ENCODE peak calls at places on chromosomes 5 and 9, in eight cellular contexts. Q, Z, D, I, C, V, P and H are unnamed samples.

GRCh38 chr5:154367101-154367500 is 78.7 kb upstream of the SAP30L start:
- DNase-seq in Q (no peak), Z (no peak), D (no peak), I (peak), C (no peak), V (peak), P (peak), H (no peak)

GRCh38 chr5:178385472-178385853 is 152.9 kb upstream of the PHYKPL start:
- DNase-seq in Q (no peak), Z (no peak), D (no peak), I (peak), C (no peak), V (peak), P (peak), H (no peak)

GRCh38 chr9:21597284-21597683 is 115.2 kb upstream of the IFNE start:
- DNase-seq in Q (no peak), Z (no peak), D (no peak), I (no peak), C (no peak), V (no peak), P (no peak), H (no peak)

GRCh38 chr5:98839469-98840383 is 66.3 kb downstream of the RGMB start:
- DNase-seq in Q (no peak), Z (no peak), D (peak), I (peak), C (peak), V (peak), P (peak), H (no peak)

GRCh38 chr9:95757026-95757425 is 118.5 kb upstream of the ERCC6L2 start:
- DNase-seq in Q (no peak), Z (no peak), D (no peak), I (peak), C (no peak), V (peak), P (peak), H (peak)

GRCh38 chr5:60257852-60258251 is 364.3 kb upstream of the PDE4D start:
- DNase-seq in Q (no peak), Z (no peak), D (no peak), I (no peak), C (no peak), V (no peak), P (no peak), H (no peak)

GRCh38 chr9:89153618-89154017 is 25.0 kb downstream of the SHC3 start:
- DNase-seq in Q (no peak), Z (no peak), D (no peak), I (peak), C (no peak), V (peak), P (peak), H (no peak)

GRCh38 chr9:90256345-90256744 is 386.3 kb downstream of the DIRAS2 start:
- DNase-seq in Q (no peak), Z (no peak), D (no peak), I (no peak), C (no peak), V (no peak), P (no peak), H (no peak)

GRCh38 chr9:655875-656274 is 185.6 kb upstream of the DMRT1 start:
- DNase-seq in Q (no peak), Z (no peak), D (no peak), I (no peak), C (no peak), V (peak), P (peak), H (no peak)

GRCh38 chr5:926416-927171 is 33.9 kb downstream of the TRIP13 start:
- DNase-seq in Q (peak), Z (no peak), D (no peak), I (no peak), C (peak), V (peak), P (peak), H (no peak)

GRCh38 chr9:94586814-94587213 is 6.8 kb downstream of the FBP2 start:
- DNase-seq in Q (peak), Z (no peak), D (no peak), I (peak), C (no peak), V (peak), P (peak), H (no peak)

GRCh38 chr5:159094745-159095144 is 5.0 kb downstream of the EBF1 start:
- DNase-seq in Q (peak), Z (no peak), D (peak), I (peak), C (peak), V (peak), P (peak), H (peak)

GRCh38 chr5:140165921-140166270 is 9.1 kb upstream of the CYSTM1 start:
- DNase-seq in Q (no peak), Z (no peak), D (no peak), I (no peak), C (no peak), V (no peak), P (no peak), H (no peak)

GRCh38 chr5:106959447-106959846 is 711.3 kb downstream of the EFNA5 start:
- DNase-seq in Q (no peak), Z (no peak), D (no peak), I (peak), C (no peak), V (no peak), P (peak), H (no peak)

GRCh38 chr5:148966348-148966747 is 96.5 kb downstream of the SH3TC2 start:
- DNase-seq in Q (no peak), Z (no peak), D (no peak), I (no peak), C (no peak), V (no peak), P (no peak), H (no peak)

GRCh38 chr5:78907255-78907886 is 77.7 kb downstream of the ARSB start:
- DNase-seq in Q (no peak), Z (peak), D (no peak), I (no peak), C (no peak), V (peak), P (peak), H (no peak)

GRCh38 chr5:1672396-1672795 is 127.2 kb downstream of the MRPL36 start:
- DNase-seq in Q (no peak), Z (no peak), D (no peak), I (no peak), C (peak), V (no peak), P (no peak), H (no peak)

GRCh38 chr5:65186646-65187227 is 295.0 kb downstream of the ADAMTS6 start:
- DNase-seq in Q (no peak), Z (no peak), D (no peak), I (no peak), C (no peak), V (no peak), P (peak), H (no peak)

GRCh38 chr5:124865603-124866354 is 119.3 kb upstream of the ZNF608 start:
- DNase-seq in Q (no peak), Z (no peak), D (no peak), I (no peak), C (no peak), V (no peak), P (no peak), H (no peak)

GRCh38 chr5:141716009-141716408 is 34.0 kb upstream of the ARAP3 start:
- DNase-seq in Q (no peak), Z (no peak), D (no peak), I (peak), C (peak), V (no peak), P (no peak), H (no peak)

GRCh38 chr9:126956929-126957686 is 42.5 kb downstream of the RALGPS1 start:
- DNase-seq in Q (peak), Z (no peak), D (peak), I (peak), C (peak), V (peak), P (peak), H (no peak)

GRCh38 chr5:180115326-180116076 is 43.9 kb upstream of the RNF130 start:
- DNase-seq in Q (no peak), Z (no peak), D (no peak), I (no peak), C (no peak), V (no peak), P (no peak), H (no peak)

GRCh38 chr9:116978155-116978554 is 291.1 kb downstream of the TRIM32 start:
- DNase-seq in Q (no peak), Z (no peak), D (no peak), I (peak), C (no peak), V (no peak), P (no peak), H (no peak)

GRCh38 chr5:144468542-144468941 is 297.9 kb downstream of the KCTD16 start:
- DNase-seq in Q (no peak), Z (no peak), D (no peak), I (no peak), C (no peak), V (peak), P (peak), H (no peak)

GRCh38 chr5:85484982-85485574 is 1100.4 kb upstream of the EDIL3 start:
- DNase-seq in Q (peak), Z (no peak), D (no peak), I (peak), C (peak), V (no peak), P (no peak), H (peak)

GRCh38 chr9:88498880-88499279 is 36.1 kb upstream of the NXNL2 start:
- DNase-seq in Q (no peak), Z (no peak), D (no peak), I (no peak), C (no peak), V (no peak), P (no peak), H (no peak)

GRCh38 chr5:142000709-142001484 is 11.9 kb downstream of the GNPDA1 start:
- DNase-seq in Q (peak), Z (no peak), D (no peak), I (peak), C (peak), V (peak), P (no peak), H (no peak)

GRCh38 chr9:97425992-97426336 is 14.1 kb downstream of the TDRD7 start:
- DNase-seq in Q (no peak), Z (no peak), D (no peak), I (peak), C (no peak), V (no peak), P (no peak), H (no peak)

GRCh38 chr5:124747770-124748686 is 1.6 kb upstream of the ZNF608 start:
- DNase-seq in Q (peak), Z (peak), D (no peak), I (peak), C (no peak), V (peak), P (no peak), H (no peak)

DNA sequence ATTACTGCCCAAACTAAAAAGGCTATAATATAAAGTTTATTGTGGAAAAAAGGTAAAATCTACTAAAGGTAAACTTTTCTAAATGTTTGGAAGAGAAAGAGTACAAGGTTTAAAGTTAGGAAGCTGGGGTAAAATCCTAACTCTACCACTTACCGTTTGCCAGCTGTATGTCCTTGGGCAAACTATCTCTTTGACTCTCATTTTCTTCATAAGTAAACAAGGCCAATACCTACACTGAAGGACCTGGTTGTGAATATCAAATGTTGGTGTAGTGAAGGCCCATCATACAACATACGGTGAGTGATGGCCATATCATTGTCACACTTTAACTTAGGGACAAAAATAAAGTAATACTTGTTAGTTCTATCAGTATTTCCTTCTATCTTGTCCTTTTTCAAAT is 34.9 kb downstream of the ABHD17B start:
- DNase-seq in Q (no peak), Z (no peak), D (no peak), I (no peak), C (no peak), V (no peak), P (no peak), H (no peak)
- TF ChIP-seq EZH2 in Q (no peak), Z (no peak), D (no peak), I (no peak), C (no peak), V (no peak), P (no peak), H (no peak)

GRCh38 chr5:77629553-77630245 is 8.8 kb downstream of the OTP start:
- DNase-seq in Q (peak), Z (no peak), D (no peak), I (no peak), C (peak), V (peak), P (no peak), H (no peak)
- TF ChIP-seq EZH2 in Q (peak), Z (no peak), D (no peak), I (no peak), C (peak), V (no peak), P (peak), H (no peak)

GRCh38 chr9:84897362-84898094 is 228.0 kb downstream of the NTRK2 start:
- DNase-seq in Q (peak), Z (no peak), D (no peak), I (no peak), C (no peak), V (no peak), P (no peak), H (no peak)
- TF ChIP-seq EZH2 in Q (no peak), Z (no peak), D (no peak), I (no peak), C (no peak), V (no peak), P (no peak), H (no peak)

DNA sequence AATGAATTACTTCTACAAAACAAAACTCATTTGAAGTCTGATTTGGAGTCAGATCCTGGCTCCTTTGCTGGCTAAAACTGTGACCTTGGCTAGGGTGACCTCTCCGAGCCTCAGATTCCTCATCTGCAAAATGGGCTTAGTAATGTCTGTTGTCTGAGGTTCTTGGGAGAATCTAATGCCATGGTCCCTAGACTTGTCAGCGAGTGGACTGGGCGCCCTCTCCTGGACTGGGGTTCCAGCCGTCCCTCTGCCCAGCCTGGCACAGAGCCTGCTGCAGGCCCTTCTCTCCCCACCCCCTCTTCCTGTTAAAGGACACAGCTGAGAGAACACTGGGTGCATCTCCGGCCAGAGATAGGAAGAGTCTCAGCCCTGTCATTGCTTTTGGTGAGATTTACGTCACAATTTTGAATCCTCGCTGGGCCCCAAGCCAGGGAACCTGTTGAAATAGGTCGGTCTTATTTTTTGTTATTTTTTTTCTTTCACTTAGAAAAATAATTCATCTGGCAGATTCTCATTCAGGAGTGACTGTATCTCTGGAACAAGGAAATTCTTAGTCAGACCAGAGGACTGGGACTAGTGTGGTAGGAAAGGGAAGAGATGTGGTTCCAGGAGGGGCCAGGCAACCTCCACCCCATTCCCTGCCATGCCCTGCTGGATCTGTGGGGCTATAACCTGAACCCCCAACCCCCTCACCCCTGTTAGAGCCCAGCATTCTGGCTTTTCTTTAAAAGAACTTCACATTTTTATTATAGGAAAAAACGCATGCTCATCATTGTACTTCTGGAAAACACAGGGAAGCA is 48.2 kb upstream of the RPL26L1 start:
- DNase-seq in Q (peak), Z (peak), D (no peak), I (peak), C (peak), V (peak), P (peak), H (no peak)
- TF ChIP-seq EZH2 in Q (no peak), Z (no peak), D (no peak), I (no peak), C (no peak), V (no peak), P (no peak), H (no peak)

DNA sequence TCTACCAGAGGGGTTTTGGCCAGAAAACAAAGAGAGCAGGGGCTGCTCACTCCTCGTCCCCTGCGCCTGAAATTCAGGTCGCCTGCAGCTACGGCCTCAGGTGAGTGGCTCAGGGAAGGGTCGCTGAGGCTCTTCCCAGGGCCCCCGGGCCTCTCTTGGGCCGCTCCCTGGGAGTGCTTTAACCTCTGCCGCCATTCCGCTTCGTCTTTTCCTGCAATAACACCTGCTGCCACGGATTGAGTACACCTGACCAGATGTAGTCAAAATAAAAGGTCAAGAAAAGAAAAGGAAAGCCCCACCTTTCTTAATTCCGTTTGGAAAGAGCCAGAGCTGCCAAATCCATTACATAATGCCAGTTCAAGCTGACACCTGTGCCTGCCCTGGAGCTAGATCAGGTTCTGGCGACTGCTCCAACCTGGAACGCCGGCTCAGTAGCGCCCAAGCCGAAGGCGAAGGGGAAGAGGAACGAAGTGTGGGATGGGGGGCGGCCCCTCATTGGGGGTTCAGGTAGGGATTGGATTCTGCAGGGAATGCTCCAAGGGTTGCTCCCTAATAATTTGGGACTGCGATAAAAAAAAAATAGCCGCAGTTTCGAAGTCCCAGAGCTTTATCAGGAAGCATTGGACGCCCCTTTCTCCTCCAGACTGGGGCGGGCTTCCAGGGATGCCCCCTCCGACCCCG is 193.9 kb downstream of the MEF2C start:
- DNase-seq in Q (no peak), Z (no peak), D (no peak), I (no peak), C (peak), V (no peak), P (no peak), H (no peak)
- TF ChIP-seq EZH2 in Q (peak), Z (no peak), D (no peak), I (no peak), C (peak), V (no peak), P (no peak), H (no peak)